ENCODE peak calls at places on chromosomes 7 and 10, in four cellular contexts. One of them, this sample, is unnamed.

GRCh38 chr10:103715430-103715829 is 139.9 kb downstream of the SH3PXD2A start:
- DNase-seq in iPS-NIHi11: no peak
- DNase-seq in progenitor cell of endocrine pancreas: no peak
- DNase-seq in lung: no peak
- DNase-seq in this sample: peak

GRCh38 chr7:131072505-131073091 is 255.1 kb upstream of the MKLN1 start:
- DNase-seq in lung: no peak
- DNase-seq in iPS-NIHi11: peak
- DNase-seq in progenitor cell of endocrine pancreas: no peak
- DNase-seq in this sample: peak

GRCh38 chr10:118701529-118702323 is 53.0 kb downstream of the CACUL1 start:
- DNase-seq in iPS-NIHi11: no peak
- DNase-seq in lung: no peak
- DNase-seq in progenitor cell of endocrine pancreas: no peak
- DNase-seq in this sample: no peak

GRCh38 chr10:74738052-74738451 is 88.3 kb upstream of the KAT6B start:
- DNase-seq in progenitor cell of endocrine pancreas: no peak
- DNase-seq in iPS-NIHi11: no peak
- DNase-seq in lung: no peak
- DNase-seq in this sample: no peak

GRCh38 chr10:43981232-43981631 is 332.6 kb upstream of the ZNF32 start:
- DNase-seq in lung: no peak
- DNase-seq in iPS-NIHi11: no peak
- DNase-seq in progenitor cell of endocrine pancreas: no peak
- DNase-seq in this sample: peak

GRCh38 chr7:130278892-130279690 is 12.4 kb downstream of the CPA2 start:
- DNase-seq in iPS-NIHi11: no peak
- DNase-seq in lung: no peak
- DNase-seq in progenitor cell of endocrine pancreas: no peak
- DNase-seq in this sample: no peak

GRCh38 chr10:52903397-52903938 is 130.9 kb upstream of the MBL2 start:
- DNase-seq in lung: no peak
- DNase-seq in progenitor cell of endocrine pancreas: no peak
- DNase-seq in iPS-NIHi11: peak
- DNase-seq in this sample: no peak

GRCh38 chr10:114754445-114755320 is 66.9 kb upstream of the FHIP2A start:
- DNase-seq in progenitor cell of endocrine pancreas: no peak
- DNase-seq in lung: no peak
- DNase-seq in iPS-NIHi11: peak
- DNase-seq in this sample: peak

GRCh38 chr10:11881477-11882417 is 58.6 kb downstream of the PROSER2 start:
- DNase-seq in lung: no peak
- DNase-seq in iPS-NIHi11: peak
- DNase-seq in progenitor cell of endocrine pancreas: no peak
- DNase-seq in this sample: peak

GRCh38 chr10:113127285-113128283 is 177.5 kb downstream of the TCF7L2 start:
- DNase-seq in lung: no peak
- DNase-seq in progenitor cell of endocrine pancreas: no peak
- DNase-seq in iPS-NIHi11: no peak
- DNase-seq in this sample: no peak

GRCh38 chr10:14707441-14707840 is 67.3 kb downstream of the FAM107B start:
- DNase-seq in lung: no peak
- DNase-seq in progenitor cell of endocrine pancreas: no peak
- DNase-seq in iPS-NIHi11: no peak
- DNase-seq in this sample: no peak

GRCh38 chr10:119251315-119251708 is 43.9 kb downstream of the GRK5 start:
- DNase-seq in progenitor cell of endocrine pancreas: no peak
- DNase-seq in iPS-NIHi11: no peak
- DNase-seq in lung: no peak
- DNase-seq in this sample: peak

GRCh38 chr10:122344741-122345258 is 29.7 kb upstream of the PLEKHA1 start:
- DNase-seq in iPS-NIHi11: no peak
- DNase-seq in progenitor cell of endocrine pancreas: no peak
- DNase-seq in lung: no peak
- DNase-seq in this sample: peak

GRCh38 chr10:15879058-15879457 is 18.8 kb upstream of the MINDY3 start:
- DNase-seq in lung: no peak
- DNase-seq in progenitor cell of endocrine pancreas: no peak
- DNase-seq in iPS-NIHi11: peak
- DNase-seq in this sample: peak

GRCh38 chr10:117226813-117227451 is 14.0 kb upstream of the SLC18A2 start:
- DNase-seq in iPS-NIHi11: peak
- DNase-seq in progenitor cell of endocrine pancreas: no peak
- DNase-seq in lung: no peak
- DNase-seq in this sample: peak

GRCh38 chr10:30413996-30414576 is 19.9 kb upstream of the MAP3K8 start:
- DNase-seq in lung: no peak
- DNase-seq in progenitor cell of endocrine pancreas: no peak
- DNase-seq in iPS-NIHi11: peak
- DNase-seq in this sample: peak

GRCh38 chr7:117259626-117260025 is 63.2 kb downstream of the WNT2 start:
- DNase-seq in iPS-NIHi11: no peak
- DNase-seq in progenitor cell of endocrine pancreas: no peak
- DNase-seq in lung: no peak
- DNase-seq in this sample: peak